ENCODE peak calls at places on chromosomes 13 and 19, in seven cellular contexts. N is mesothelial cell of epicardium; Z is neural crest cell; U is CD8-positive, alpha-beta T cell; O is mesendoderm; H is activated T-helper 1 cell treated with anti-CD3 and anti-CD28 coated beads, Interleukin-2, amount 50 U/mL, for 16 hours; P is Calu3. J is an unnamed sample.

GRCh38 chr19:8089664-8090601 is 37.4 kb downstream of the CCL25 start:
- DNase-seq in O (peak; percentile 59), N (no peak), U (no peak), P (no peak), H (no peak), Z (no peak), J (no peak)

GRCh38 chr13:107864543-107865460 is 350.5 kb downstream of the LIG4 start:
- DNase-seq in O (peak; percentile 78), P (peak; percentile 8), H (no peak), N (no peak), Z (peak; percentile 72), U (no peak), J (peak; percentile 74)

GRCh38 chr19:57075801-57076492 is 43.8 kb upstream of the USP29 start:
- DNase-seq in H (no peak), Z (no peak), O (no peak), P (no peak), N (no peak), U (no peak), J (no peak)

GRCh38 chr19:48006762-48007161 is 12.3 kb downstream of the ELSPBP1 start:
- DNase-seq in P (peak; percentile 14), Z (no peak), H (no peak), U (no peak), O (peak; percentile 50), N (no peak), J (peak; percentile 1)

GRCh38 chr13:44045179-44045562 is 165.5 kb downstream of the LACC1 start:
- DNase-seq in H (no peak), Z (no peak), O (no peak), N (no peak), U (no peak), P (no peak), J (no peak)

GRCh38 chr19:58203814-58204475 is 21.1 kb downstream of the ZNF274 start:
- DNase-seq in N (no peak), O (peak; percentile 61), U (no peak), P (no peak), H (no peak), Z (no peak), J (no peak)

GRCh38 chr13:45416521-45417125 is 1.6 kb downstream of the SLC25A30 start:
- DNase-seq in U (no peak), N (no peak), H (no peak), O (no peak), P (no peak), Z (no peak), J (no peak)

GRCh38 chr13:80716610-80717081 is 375.7 kb upstream of the SPRY2 start:
- DNase-seq in Z (no peak), N (no peak), O (no peak), P (peak; percentile 6), H (no peak), U (no peak), J (no peak)

GRCh38 chr19:35213678-35214632 is 14.6 kb downstream of the FAM187B start:
- DNase-seq in U (peak; percentile 70), P (peak; percentile 86), Z (no peak), N (no peak), O (no peak), H (peak; percentile 38), J (peak; percentile 48)